ENCODE peak calls at places on chromosomes 12 and 14, in five cellular contexts. J is osteoblast; M is naive thymus-derived CD4-positive, alpha-beta T cell; D is cardiac muscle cell; P is GM06990. W is an unnamed sample. For H3K27me3, the result is how much of the 10 kb centered on the place peaks cover.

GRCh38 chr12:28954333-28954732 is 194.7 kb upstream of the FAR2 start:
- DNase-seq in P (no peak), J (no peak), M (no peak), D (peak), W (no peak)

GRCh38 chr14:97692084-97692483 is 894.9 kb downstream of the VRK1 start:
- DNase-seq in D (no peak), P (no peak), M (no peak), J (no peak), W (no peak)

GRCh38 chr14:91947196-91948184 is at the start of gene FBLN5:
- DNase-seq in P (no peak), M (peak), J (peak), D (peak), W (peak)

GRCh38 chr12:95417372-95417771 is 56.6 kb upstream of the METAP2 start:
- DNase-seq in D (no peak), M (no peak), P (no peak), J (peak), W (no peak)

GRCh38 chr12:43740511-43741100 is 18.0 kb downstream of the PUS7L start:
- DNase-seq in J (no peak), M (no peak), D (peak), P (no peak), W (no peak)

GRCh38 chr12:124804011-124804621 is 59.5 kb downstream of the SCARB1 start:
- DNase-seq in D (peak), P (no peak), J (peak), M (no peak), W (no peak)

GRCh38 chr14:29735459-29735858 is 192.2 kb downstream of the PRKD1 start:
- DNase-seq in M (no peak), D (no peak), P (no peak), J (no peak), W (no peak)

GRCh38 chr12:117025481-117026151 is 73.6 kb downstream of the TESC start:
- DNase-seq in P (no peak), J (peak), D (peak), M (peak), W (peak)

DNA sequence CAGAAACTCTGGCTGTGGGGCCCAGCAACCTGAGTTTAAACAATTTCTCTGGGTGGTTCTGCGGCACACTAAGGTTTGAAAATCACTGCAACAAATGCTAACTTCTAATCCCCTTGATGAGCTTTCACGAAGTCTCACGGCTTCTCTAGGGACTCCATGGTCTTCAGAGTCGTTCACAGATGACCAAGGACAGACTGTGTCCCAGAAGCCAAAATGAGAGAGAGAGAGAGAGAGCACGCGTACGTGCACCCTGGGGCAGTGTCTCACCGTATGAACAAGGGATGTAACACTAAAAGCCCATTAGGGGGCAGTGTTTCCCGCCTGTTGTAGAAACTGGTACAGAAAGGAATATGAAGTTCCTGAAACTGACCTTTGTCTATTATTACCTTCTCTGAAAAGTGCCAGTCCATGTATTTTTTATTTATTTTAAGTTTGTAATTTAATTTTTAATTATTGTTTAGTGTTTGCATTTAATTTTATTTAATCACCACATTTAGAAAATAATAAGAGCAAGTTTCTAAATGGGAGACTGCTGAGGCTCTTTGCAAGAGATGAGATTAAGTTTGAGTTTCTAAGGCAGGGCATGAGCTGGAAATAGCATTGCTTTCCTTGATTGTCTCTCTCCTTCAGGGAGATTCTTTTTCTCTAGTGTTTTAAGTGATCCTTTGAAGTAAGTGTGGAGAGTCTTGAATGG is 3.4 kb downstream of the APOLD1 start:
- DNase-seq in J (peak), M (peak), D (peak), P (no peak), W (peak)
- H3K4me3 ChIP-seq in J (no peak), M (no peak), D (no peak), P (no peak), W (no peak)

GRCh38 chr12:52969828-52970569 is 21.1 kb downstream of the KRT18 start:
- DNase-seq in D (no peak), J (no peak), P (no peak), M (no peak), W (no peak)
- H3K27me3 ChIP-seq in D (under half), J (under half), P (under half), M (under half), W (under half)

GRCh38 chr14:37585101-37585479 is 10.0 kb downstream of the FOXA1 start:
- DNase-seq in M (no peak), D (no peak), P (no peak), J (peak), W (no peak)
- H3K4me3 ChIP-seq in M (no peak), D (no peak), P (no peak), J (no peak), W (no peak)

DNA sequence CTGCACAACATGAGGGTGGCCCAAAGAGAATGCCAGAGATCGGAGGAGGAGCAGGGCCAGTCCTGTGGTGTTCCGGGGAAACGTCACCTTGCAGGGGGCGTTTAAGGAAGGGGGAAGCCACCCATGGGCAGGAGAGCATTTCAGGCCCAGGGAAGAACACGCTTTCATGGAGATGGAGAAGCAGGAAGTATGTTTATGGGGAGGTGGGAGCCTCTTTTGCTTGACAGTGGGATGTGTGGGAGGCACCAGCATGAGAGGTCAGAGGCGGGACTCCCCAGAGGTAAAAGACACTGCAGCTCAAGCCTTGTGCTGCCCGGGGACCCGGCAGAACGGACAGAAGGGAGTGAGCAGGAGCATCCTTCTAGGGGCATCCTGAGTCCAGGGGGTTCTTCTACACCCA is 1.3 kb upstream of the LRTM2 start:
- DNase-seq in P (no peak), M (no peak), D (no peak), J (no peak), W (no peak)
- H3K27me3 ChIP-seq in P (under half), M (under half), D (under half), J (half or more), W (under half)

DNA sequence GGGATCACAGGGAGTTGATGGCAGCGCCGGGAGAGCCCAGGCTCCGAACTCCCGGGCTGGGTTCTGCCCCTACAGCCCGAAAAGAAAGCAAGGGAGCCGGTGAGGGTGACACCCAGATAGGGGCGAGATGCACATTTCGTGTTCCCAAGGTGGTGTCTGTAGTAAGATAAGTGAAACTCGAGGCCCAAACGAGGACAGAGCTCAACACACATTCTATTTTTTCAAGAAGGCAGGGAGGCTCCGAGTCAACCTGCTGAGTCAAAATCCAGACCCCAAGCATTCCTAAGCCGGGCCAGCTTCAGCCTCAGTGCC is 24.2 kb upstream of the YY1 start:
- DNase-seq in M (no peak), P (no peak), D (no peak), J (no peak), W (no peak)
- H3K4me3 ChIP-seq in M (peak), P (peak), D (no peak), J (peak), W (no peak)

GRCh38 chr12:48988030-48988649 is 10.0 kb downstream of the WNT1 start:
- DNase-seq in P (no peak), J (peak), D (peak), M (peak), W (peak)

GRCh38 chr12:48986720-48987291 is 8.7 kb downstream of the WNT1 start:
- DNase-seq in P (no peak), M (no peak), J (peak), D (no peak), W (no peak)

GRCh38 chr12:48985475-48985897 is 7.4 kb downstream of the WNT1 start:
- DNase-seq in D (no peak), M (no peak), P (no peak), J (peak), W (no peak)

GRCh38 chr12:48982397-48983080 is 4.4 kb downstream of the WNT1 start:
- DNase-seq in D (no peak), J (peak), M (no peak), P (no peak), W (no peak)

DNA sequence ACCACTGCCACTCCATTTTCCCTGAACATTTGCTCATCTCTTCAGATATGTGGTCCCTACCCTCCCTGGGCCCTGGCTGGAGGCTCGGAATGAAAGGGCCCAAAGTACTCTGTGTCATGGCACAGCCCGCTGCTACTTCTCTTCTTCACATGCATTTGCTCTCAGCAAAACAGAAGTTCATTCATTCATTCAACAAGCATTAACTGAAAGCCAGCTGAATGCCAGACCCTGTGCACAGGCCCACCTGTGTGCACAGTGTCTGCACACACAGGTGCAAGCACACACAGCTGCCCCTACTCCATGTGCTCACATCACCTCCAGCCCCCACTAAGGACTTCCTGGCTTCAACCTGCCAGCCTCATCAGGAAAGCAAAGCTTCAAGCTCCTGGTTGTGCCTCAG is 7.8 kb downstream of the WNT1 start:
- DNase-seq in D (no peak), P (no peak), J (peak), M (no peak), W (no peak)
- H3K27me3 ChIP-seq in D (half or more), P (under half), J (half or more), M (under half), W (under half)

DNA sequence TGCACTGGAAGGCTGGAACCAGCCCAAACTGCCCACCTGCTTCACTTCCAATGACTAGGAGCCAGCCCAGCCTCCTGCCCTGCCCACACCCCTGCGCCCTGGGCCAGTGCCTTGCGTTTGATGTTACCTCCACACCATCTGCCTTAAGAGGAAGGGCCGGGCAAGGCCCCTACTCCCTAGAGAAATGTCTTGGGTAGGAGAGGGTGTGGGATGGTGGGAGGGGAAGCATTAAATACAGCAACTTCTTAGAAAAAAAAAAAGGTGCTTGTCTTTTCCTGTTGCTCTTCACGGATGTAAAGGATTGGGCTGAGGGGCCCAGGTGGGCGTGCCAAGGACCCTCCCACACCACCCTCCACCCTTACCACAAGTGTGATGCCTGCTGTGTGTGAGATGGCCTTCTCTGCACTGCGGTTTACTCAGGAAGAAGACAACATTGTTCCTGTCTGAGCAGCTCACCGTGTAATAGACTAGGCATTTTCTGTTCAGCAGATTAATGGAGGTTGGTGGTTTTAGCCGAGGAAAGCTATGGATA is 99.9 kb downstream of the NINJ2 start:
- DNase-seq in M (peak), P (no peak), J (peak), D (no peak), W (peak)
- H3K4me3 ChIP-seq in M (peak), P (no peak), J (no peak), D (no peak), W (peak)

DNA sequence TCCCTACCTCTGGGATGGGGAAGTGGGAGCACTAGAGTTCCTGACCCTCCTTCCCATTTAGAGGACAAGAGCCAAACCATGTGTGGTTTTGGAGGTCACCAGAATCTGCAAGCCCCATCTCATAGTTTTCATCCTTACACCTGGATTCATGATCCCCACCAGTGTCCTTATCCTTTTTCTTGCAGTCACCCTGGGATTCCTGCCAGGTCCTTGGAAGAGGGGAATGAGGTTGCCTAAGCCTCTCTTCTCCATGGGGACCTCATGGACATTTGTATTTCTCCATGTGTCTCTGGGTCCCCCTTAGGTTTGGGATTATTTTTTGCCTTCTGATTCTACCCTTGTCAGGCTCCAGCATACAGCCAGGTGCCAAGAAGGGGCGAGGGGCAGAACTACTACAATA is 1.5 kb upstream of the WNT10B start:
- DNase-seq in P (no peak), M (no peak), J (peak), D (no peak), W (no peak)
- H3K27me3 ChIP-seq in P (under half), M (under half), J (under half), D (half or more), W (under half)

DNA sequence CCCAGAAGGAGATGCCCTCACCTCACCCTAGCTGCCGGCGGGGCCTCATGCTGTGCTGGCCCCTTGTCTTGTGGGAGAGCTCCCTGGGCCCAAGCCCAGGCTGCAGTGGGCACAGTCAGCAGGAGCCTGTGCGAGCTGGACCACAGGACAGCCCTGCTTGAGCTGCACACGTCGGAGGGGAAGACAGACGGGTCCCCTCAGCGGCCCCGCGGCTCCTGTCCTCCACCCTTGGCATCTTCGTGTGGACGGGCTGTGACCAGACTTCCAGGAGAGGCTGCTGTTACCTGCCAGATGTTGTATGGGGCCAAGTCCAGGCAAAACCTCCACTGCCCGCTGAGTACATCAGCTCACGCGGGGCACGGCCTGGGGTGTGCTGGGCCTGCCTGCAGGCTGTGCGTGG is 9.4 kb upstream of the TEX22 start:
- DNase-seq in D (no peak), J (peak), P (peak), M (no peak), W (no peak)
- H3K4me3 ChIP-seq in D (no peak), J (no peak), P (no peak), M (no peak), W (no peak)

W was measured in CD4-positive, alpha-beta memory T cell.